ENCODE peak calls at places on chromosomes 1 and 21, in four cellular contexts. H is NCI-H1092; M is DMS153; E is effector memory CD4-positive, alpha-beta T cell. C is an unnamed sample.

GRCh38 chr1:169059391-169059790 is 47.1 kb upstream of the ATP1B1 start:
- DNase-seq in H (no peak), M (no peak), E (no peak), C (no peak)

GRCh38 chr1:24980836-24981631 is 51.0 kb upstream of the RUNX3 start:
- DNase-seq in H (no peak), M (no peak), E (no peak), C (no peak)

GRCh38 chr1:93629101-93630059 is 52.3 kb downstream of the BCAR3 start:
- DNase-seq in H (peak; percentile 46), M (peak; percentile 48), E (no peak), C (peak; percentile 66)

GRCh38 chr1:56132520-56132919 is 446.8 kb downstream of the PLPP3 start:
- DNase-seq in H (no peak), M (no peak), E (no peak), C (no peak)

GRCh38 chr1:230772457-230773395 is 25.5 kb downstream of the CAPN9 start:
- DNase-seq in H (peak; percentile 27), M (no peak), E (no peak), C (no peak)

GRCh38 chr1:202968895-202969295 is 1.8 kb upstream of the CYB5R1 start:
- DNase-seq in H (peak; percentile 34), M (peak; percentile 66), E (no peak), C (peak; percentile 60)

GRCh38 chr21:36127977-36128376 is 6.9 kb upstream of the CBR3 start:
- DNase-seq in H (no peak), M (no peak), E (no peak), C (no peak)

GRCh38 chr1:54111624-54112023 is 41.2 kb downstream of the CDCP2 start:
- DNase-seq in H (no peak), M (no peak), E (no peak), C (no peak)

GRCh38 chr1:19390166-19390850 is 78.2 kb downstream of the SLC66A1 start:
- DNase-seq in H (no peak), M (no peak), E (no peak), C (no peak)

GRCh38 chr1:27727126-27727525 is 1.4 kb downstream of the FAM76A start:
- DNase-seq in H (no peak), M (no peak), E (no peak), C (no peak)

GRCh38 chr21:41564871-41565281 is 56.9 kb upstream of the TMPRSS2 start:
- DNase-seq in H (no peak), M (no peak), E (no peak), C (no peak)

GRCh38 chr1:1046767-1047166 is 26.8 kb downstream of the AGRN start:
- DNase-seq in H (no peak), M (no peak), E (no peak), C (no peak)

GRCh38 chr1:183238071-183238470 is 52.0 kb downstream of the LAMC2 start:
- DNase-seq in H (no peak), M (no peak), E (no peak), C (no peak)

GRCh38 chr1:7187121-7187510 is 401.9 kb downstream of the CAMTA1 start:
- DNase-seq in H (no peak), M (no peak), E (no peak), C (no peak)

GRCh38 chr1:211830055-211830329 is 571 bp downstream of the LPGAT1 start:
- DNase-seq in H (peak; percentile 37), M (no peak), E (no peak), C (peak; percentile 23)

GRCh38 chr1:3166206-3166918 is 97.4 kb downstream of the PRDM16 start:
- DNase-seq in H (no peak), M (peak; percentile 27), E (no peak), C (no peak)

GRCh38 chr1:200525167-200526123 is 95.1 kb downstream of the KIF14 start:
- DNase-seq in H (no peak), M (no peak), E (no peak), C (no peak)

GRCh38 chr1:9105336-9105867 is 23.5 kb downstream of the GPR157 start:
- DNase-seq in H (no peak), M (no peak), E (no peak), C (no peak)

GRCh38 chr1:195345149-195345548 is 1263.1 kb downstream of the KCNT2 start:
- DNase-seq in H (no peak), M (no peak), E (no peak), C (no peak)

GRCh38 chr1:151716771-151717631 is at the start of gene CELF3:
- DNase-seq in H (peak; percentile 94), M (peak; percentile 98), E (no peak), C (peak; percentile 100)

GRCh38 chr1:212260557-212261342 is 24.5 kb upstream of the PPP2R5A start:
- DNase-seq in H (no peak), M (no peak), E (no peak), C (no peak)

GRCh38 chr1:225917536-225917935 is 6.5 kb downstream of the PYCR2 start:
- DNase-seq in H (no peak), M (no peak), E (no peak), C (no peak)

GRCh38 chr1:113912594-113913311 is 7.6 kb downstream of the DCLRE1B start:
- DNase-seq in H (no peak), M (no peak), E (no peak), C (no peak)

GRCh38 chr1:12626888-12627287 is 8.9 kb upstream of the DHRS3 start:
- DNase-seq in H (no peak), M (no peak), E (no peak), C (no peak)

GRCh38 chr1:209769956-209770355 is 14.1 kb downstream of the TRAF3IP3 start:
- DNase-seq in H (no peak), M (no peak), E (no peak), C (no peak)

GRCh38 chr21:38349111-38349746 is 92.4 kb downstream of the KCNJ15 start:
- DNase-seq in H (peak; percentile 19), M (peak; percentile 40), E (no peak), C (no peak)

GRCh38 chr1:243946946-243947345 is 96.9 kb upstream of the AKT3 start:
- DNase-seq in H (no peak), M (no peak), E (no peak), C (no peak)

GRCh38 chr1:38183094-38183493 is 136.5 kb upstream of the POU3F1 start:
- DNase-seq in H (no peak), M (no peak), E (no peak), C (no peak)

GRCh38 chr1:154707901-154708514 is 100.0 kb upstream of the ADAR start:
- DNase-seq in H (no peak), M (no peak), E (no peak), C (no peak)

GRCh38 chr1:93977546-93977945 is 68.3 kb upstream of the GCLM start:
- DNase-seq in H (no peak), M (no peak), E (no peak), C (no peak)

GRCh38 chr1:43951021-43951985 is 4.6 kb downstream of the IPO13 start:
- DNase-seq in H (no peak), M (no peak), E (no peak), C (no peak)

GRCh38 chr1:54153548-54154439 is 994 bp upstream of the CDCP2 start:
- DNase-seq in H (no peak), M (no peak), E (no peak), C (peak; percentile 15)

GRCh38 chr1:24364975-24365678 is 46.0 kb downstream of the GRHL3 start:
- DNase-seq in H (no peak), M (no peak), E (no peak), C (peak; percentile 8)

GRCh38 chr1:167922611-167923074 is 8.7 kb upstream of the ADCY10 start:
- DNase-seq in H (no peak), M (no peak), E (no peak), C (no peak)

GRCh38 chr1:54835970-54836369 is 34.8 kb upstream of the TTC22 start:
- DNase-seq in H (no peak), M (no peak), E (no peak), C (peak; percentile 5)

GRCh38 chr1:224300346-224300745 is 29.6 kb downstream of the NVL start:
- DNase-seq in H (no peak), M (no peak), E (no peak), C (no peak)

GRCh38 chr1:209064850-209065249 is 518.7 kb upstream of the CAMK1G start:
- DNase-seq in H (no peak), M (no peak), E (no peak), C (no peak)